ENCODE peak calls at places on chromosomes 11 and 22, in five cellular contexts. L is HEK293T, F is HepG2, Z is GM12878, N is K562. Q is an unnamed sample.

GRCh38 chr22:49869855-49870712 is 16.4 kb downstream of the ZBED4 start:
- DNase-seq in N (no peak), Z (no peak), L (no peak), F (no peak), Q (no peak)

GRCh38 chr11:60955566-60955965 is 3.6 kb upstream of the SLC15A3 start:
- DNase-seq in F (no peak), L (no peak), N (no peak), Z (no peak), Q (no peak)

GRCh38 chr11:95498731-95499396 is 267.9 kb upstream of the SESN3 start:
- DNase-seq in N (no peak), F (no peak), Z (no peak), L (no peak), Q (no peak)

GRCh38 chr11:65639623-65640482 is 2.0 kb downstream of the SIPA1 start:
- DNase-seq in L (no peak), F (no peak), N (no peak), Z (peak), Q (no peak)

GRCh38 chr11:18384157-18384641 is 10.2 kb upstream of the LDHA start:
- DNase-seq in L (peak), N (peak), F (peak), Z (peak), Q (peak)

GRCh38 chr11:44266056-44266780 is 43.7 kb downstream of the ALX4 start:
- DNase-seq in Z (no peak), L (no peak), N (no peak), F (no peak), Q (no peak)

GRCh38 chr11:120139316-120140069 is 1.6 kb upstream of the TRIM29 start:
- DNase-seq in N (no peak), F (no peak), Z (no peak), L (no peak), Q (peak)

GRCh38 chr11:91869751-91870150 is 354.9 kb upstream of the FAT3 start:
- DNase-seq in F (no peak), N (no peak), Z (no peak), L (no peak), Q (no peak)

GRCh38 chr11:104113541-104113940 is 50.4 kb downstream of the PDGFD start:
- DNase-seq in L (no peak), F (no peak), Z (no peak), N (no peak), Q (no peak)

GRCh38 chr11:72278911-72279310 is 34.9 kb upstream of the PHOX2A start:
- DNase-seq in L (no peak), F (no peak), N (no peak), Z (no peak), Q (no peak)

GRCh38 chr22:26553056-26553752 is 36.7 kb downstream of the TPST2 start:
- DNase-seq in N (no peak), Z (no peak), F (no peak), L (no peak), Q (peak)

GRCh38 chr11:62556872-62557631 is 10.4 kb upstream of the AHNAK start:
- DNase-seq in Z (peak), L (no peak), N (peak), F (no peak), Q (no peak)

GRCh38 chr11:133821776-133822175 is 23.5 kb downstream of the SPATA19 start:
- DNase-seq in L (peak), Z (no peak), N (peak), F (peak), Q (peak)

GRCh38 chr22:48719978-48720661 is 1107.6 kb downstream of the BRD1 start:
- DNase-seq in F (no peak), Z (no peak), N (peak), L (no peak), Q (peak)

GRCh38 chr11:65658174-65659021 is 4.3 kb downstream of the RELA start:
- DNase-seq in F (no peak), N (no peak), L (no peak), Z (no peak), Q (no peak)

GRCh38 chr22:29477919-29478318 is 2.1 kb upstream of the NEFH start:
- DNase-seq in L (no peak), F (no peak), N (peak), Z (no peak), Q (peak)

GRCh38 chr11:30478923-30479322 is 107.2 kb downstream of the MPPED2 start:
- DNase-seq in F (no peak), L (peak), Z (no peak), N (no peak), Q (no peak)

GRCh38 chr11:65557280-65558001 is 718 bp downstream of the LTBP3 start:
- DNase-seq in F (peak), Z (no peak), L (no peak), N (no peak), Q (peak)

GRCh38 chr11:111797145-111797581 is 31.0 kb upstream of the PPP2R1B start:
- DNase-seq in F (no peak), N (no peak), Z (peak), L (no peak), Q (no peak)

GRCh38 chr11:111801135-111801534 is 34.9 kb upstream of the PPP2R1B start:
- DNase-seq in N (no peak), F (no peak), L (no peak), Z (no peak), Q (no peak)

GRCh38 chr11:111795333-111795985 is 29.3 kb upstream of the PPP2R1B start:
- DNase-seq in N (no peak), L (no peak), Z (no peak), F (peak), Q (no peak)

GRCh38 chr11:111796696-111797095 is 30.5 kb upstream of the PPP2R1B start:
- DNase-seq in F (no peak), L (no peak), N (no peak), Z (no peak), Q (no peak)

GRCh38 chr11:111798279-111798678 is 32.1 kb upstream of the PPP2R1B start:
- DNase-seq in N (no peak), Z (no peak), L (no peak), F (no peak), Q (no peak)
- TF ChIP-seq FOXM1 in N (no peak), Z (no peak), L (no peak), F (no peak), Q (no peak)

GRCh38 chr11:67406969-67407699 is 3.3 kb downstream of the TBC1D10C start:
- DNase-seq in Z (no peak), L (no peak), N (no peak), F (no peak), Q (peak)
- TF ChIP-seq FOXM1 in Z (no peak), L (no peak), N (no peak), F (no peak), Q (no peak)

DNA sequence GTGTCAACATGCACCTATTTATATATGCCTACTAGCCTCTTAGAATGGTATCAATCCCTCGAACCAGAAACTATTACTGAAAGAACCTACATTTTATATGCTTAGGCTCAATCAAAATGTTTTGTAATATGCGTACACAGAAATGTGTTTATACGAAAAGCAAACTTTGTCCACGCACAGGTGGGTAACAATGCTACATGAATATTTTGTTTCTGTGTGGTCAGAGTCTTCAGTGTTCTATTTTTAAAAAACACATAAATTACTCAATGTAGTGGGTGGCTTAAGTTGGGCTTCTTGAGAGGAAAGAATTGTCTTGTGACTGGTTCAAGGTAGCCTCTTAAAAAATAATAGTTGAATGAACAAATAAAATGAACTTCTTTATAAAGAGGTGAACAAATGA is 46.1 kb downstream of the SYTL2 start:
- DNase-seq in Z (no peak), L (no peak), N (no peak), F (no peak), Q (no peak)
- TF ChIP-seq FOXM1 in Z (no peak), L (no peak), N (no peak), F (no peak), Q (no peak)

GRCh38 chr11:11987503-11988022 is 20.9 kb downstream of the DKK3 start:
- DNase-seq in L (no peak), F (no peak), N (no peak), Z (no peak), Q (no peak)
- TF ChIP-seq FOXM1 in L (no peak), F (no peak), N (no peak), Z (no peak), Q (no peak)

GRCh38 chr11:79167510-79168188 is 273.2 kb downstream of the TENM4 start:
- DNase-seq in N (no peak), Z (no peak), F (no peak), L (no peak), Q (no peak)
- TF ChIP-seq FOXM1 in N (no peak), Z (no peak), F (no peak), L (no peak), Q (no peak)

DNA sequence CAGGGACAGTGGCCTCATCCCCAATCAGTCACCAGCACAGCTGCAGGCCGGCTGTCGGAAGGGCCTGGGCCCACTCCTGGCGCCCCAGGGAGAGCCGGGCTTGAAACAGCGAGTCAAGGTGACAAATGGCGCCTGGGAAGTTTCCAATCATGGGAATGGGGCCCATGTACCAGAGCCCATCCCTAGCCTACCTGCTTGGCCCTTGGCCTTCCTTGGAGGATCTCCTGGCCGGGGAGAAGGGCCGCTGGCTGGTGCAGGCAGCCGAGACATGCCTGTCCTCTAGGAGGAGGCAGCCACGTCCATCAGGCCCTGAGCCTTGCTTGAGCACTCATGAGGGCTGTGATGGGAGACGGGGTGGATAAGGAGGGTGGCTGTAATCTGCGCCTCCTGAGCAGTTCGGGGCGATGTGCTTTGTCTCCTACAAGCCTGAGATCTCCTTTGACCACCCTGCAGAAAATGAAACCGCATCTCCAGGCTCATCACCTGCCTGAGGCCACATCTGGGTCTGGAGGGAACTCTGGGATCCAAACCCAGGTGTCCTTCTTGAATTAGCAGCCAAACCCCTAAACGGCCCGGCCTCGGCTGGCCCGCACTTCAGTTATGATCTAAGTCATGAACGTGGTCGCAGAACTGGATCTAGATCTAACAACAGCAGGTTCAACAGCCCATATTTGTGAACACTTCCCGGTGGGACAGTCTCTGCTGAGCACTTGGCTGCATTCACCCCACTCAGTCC is 862.0 kb downstream of the TBC1D22A start:
- DNase-seq in Z (no peak), N (no peak), L (no peak), F (no peak), Q (no peak)
- TF ChIP-seq FOXM1 in Z (no peak), N (no peak), L (no peak), F (no peak), Q (no peak)

Q was measured in SK-N-SH.